ENCODE peak calls at places on chromosome 14, in six cellular contexts. T, F, K, P, U and X are unnamed samples. For H3K4me1, the result is how much of the 10 kb centered on the place peaks cover.

GRCh38 chr14:69043598-69044267 is 64.6 kb upstream of the ACTN1 start:
- DNase-seq in T (no peak), F (no peak), K (peak), P (no peak), U (no peak), X (no peak)

GRCh38 chr14:43056106-43056505 is 1449.4 kb downstream of the LRFN5 start:
- DNase-seq in T (no peak), F (no peak), K (no peak), P (no peak), U (no peak), X (no peak)

GRCh38 chr14:67618617-67619063 is 1.1 kb upstream of the ARG2 start:
- DNase-seq in T (no peak), F (peak), K (no peak), P (peak), U (no peak), X (no peak)

GRCh38 chr14:69610859-69611263 is 535 bp upstream of the SUSD6 start:
- DNase-seq in T (no peak), F (no peak), K (no peak), P (no peak), U (no peak), X (no peak)

GRCh38 chr14:61537567-61538463 is 157.5 kb upstream of the HIF1A start:
- DNase-seq in T (peak), F (peak), K (no peak), P (peak), U (no peak), X (no peak)

GRCh38 chr14:33285902-33286700 is 347.4 kb downstream of the NPAS3 start:
- DNase-seq in T (no peak), F (no peak), K (no peak), P (no peak), U (no peak), X (no peak)

GRCh38 chr14:88632512-88632911 is 69.7 kb downstream of the ZC3H14 start:
- DNase-seq in T (no peak), F (peak), K (no peak), P (no peak), U (no peak), X (no peak)

GRCh38 chr14:85333313-85333712 is 196.6 kb upstream of the FLRT2 start:
- DNase-seq in T (no peak), F (no peak), K (no peak), P (no peak), U (no peak), X (no peak)

DNA sequence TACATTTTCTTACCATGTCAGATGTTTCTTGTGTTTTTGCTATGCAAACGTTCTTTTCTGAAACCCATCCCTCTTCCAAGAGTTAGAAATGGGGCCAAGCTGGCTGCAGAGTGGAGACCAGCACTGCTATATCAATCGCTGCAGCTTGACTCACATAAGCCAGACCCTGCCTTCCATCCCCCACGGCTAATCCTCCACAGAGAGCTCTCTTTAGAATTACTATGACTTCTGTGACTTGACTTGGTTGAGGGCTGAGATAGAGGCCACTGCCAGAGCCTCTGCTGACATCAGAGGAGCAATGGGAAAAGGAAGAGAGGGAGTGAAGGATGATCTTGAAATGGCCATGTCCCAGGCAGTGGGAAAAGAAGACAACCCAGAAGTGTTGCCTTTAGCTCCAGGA is 148.0 kb downstream of the DACT1 start:
- DNase-seq in T (no peak), F (no peak), K (no peak), P (no peak), U (no peak), X (peak)
- TF ChIP-seq EP300 in T (no peak), F (no peak), K (no peak), P (no peak), U (no peak), X (no peak)

GRCh38 chr14:105898482-105899010 is 372.2 kb downstream of the TMEM121 start:
- DNase-seq in T (no peak), F (no peak), K (no peak), P (no peak), U (no peak), X (no peak)

GRCh38 chr14:105899071-105899641 is 372.8 kb downstream of the TMEM121 start:
- DNase-seq in T (no peak), F (no peak), K (no peak), P (no peak), U (no peak), X (no peak)

GRCh38 chr14:105900398-105901160 is 374.2 kb downstream of the TMEM121 start:
- DNase-seq in T (no peak), F (no peak), K (no peak), P (no peak), U (no peak), X (no peak)

GRCh38 chr14:105901226-105901625 is 374.8 kb downstream of the TMEM121 start:
- DNase-seq in T (no peak), F (no peak), K (no peak), P (no peak), U (no peak), X (no peak)

GRCh38 chr14:105899657-105900397 is 373.4 kb downstream of the TMEM121 start:
- DNase-seq in T (no peak), F (no peak), K (no peak), P (no peak), U (no peak), X (no peak)
- H3K4me1 ChIP-seq in T (under half), F (under half), K (under half), P (under half), U (under half), X (under half)

GRCh38 chr14:54681819-54682261 is 114.9 kb downstream of the SAMD4A start:
- DNase-seq in T (no peak), F (no peak), K (no peak), P (no peak), U (no peak), X (no peak)
- TF ChIP-seq EP300 in T (no peak), F (no peak), K (no peak), P (no peak), U (no peak), X (no peak)

GRCh38 chr14:22493143-22493542 is 95.9 kb downstream of the DAD1 start:
- DNase-seq in T (no peak), F (no peak), K (no peak), P (no peak), U (no peak), X (no peak)

GRCh38 chr14:22493753-22494152 is 95.3 kb downstream of the DAD1 start:
- DNase-seq in T (no peak), F (no peak), K (no peak), P (no peak), U (no peak), X (no peak)

GRCh38 chr14:22497144-22497423 is 91.9 kb downstream of the DAD1 start:
- DNase-seq in T (no peak), F (no peak), K (no peak), P (no peak), U (no peak), X (no peak)

GRCh38 chr14:22492601-22493000 is 96.4 kb downstream of the DAD1 start:
- DNase-seq in T (no peak), F (no peak), K (no peak), P (no peak), U (no peak), X (no peak)

DNA sequence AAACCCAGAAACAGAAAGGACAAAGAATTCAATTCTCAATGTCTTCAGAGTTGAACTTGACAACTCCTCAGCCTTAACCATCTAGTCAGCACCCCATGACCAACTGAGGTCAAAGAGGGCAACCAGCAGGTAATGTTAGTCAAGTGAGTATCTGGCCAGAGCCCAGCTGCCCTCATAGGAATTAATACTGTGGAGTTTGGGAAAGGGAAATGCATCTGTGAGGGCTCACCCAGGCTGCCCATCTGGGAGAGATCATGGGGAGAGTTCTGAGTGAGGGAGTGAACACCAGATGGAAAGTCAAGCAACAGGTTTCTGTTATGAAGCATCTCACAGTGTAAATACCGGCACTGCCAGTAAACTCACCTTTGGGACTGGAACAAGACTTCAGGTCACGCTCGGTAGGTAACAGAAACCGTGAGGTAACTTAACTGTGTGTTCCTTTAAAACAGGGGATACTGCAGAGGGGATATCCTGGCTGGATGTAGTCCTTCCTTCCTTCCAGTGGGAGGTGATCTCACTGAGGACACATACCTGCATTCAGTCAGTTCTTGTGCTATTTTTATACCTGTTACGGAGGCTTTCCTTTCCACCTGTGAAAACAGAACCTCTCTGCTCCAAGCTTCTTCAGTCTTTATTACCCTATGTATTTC is 94.4 kb downstream of the DAD1 start:
- DNase-seq in T (no peak), F (no peak), K (no peak), P (no peak), U (no peak), X (no peak)
- H3K4me1 ChIP-seq in T (under half), F (under half), K (under half), P (under half), U (under half), X (under half)

GRCh38 chr14:90290612-90291011 is 34.3 kb downstream of the PSMC1 start:
- DNase-seq in T (no peak), F (no peak), K (no peak), P (no peak), U (no peak), X (no peak)
- TF ChIP-seq EP300 in T (no peak), F (no peak), K (no peak), P (no peak), U (no peak), X (no peak)

GRCh38 chr14:34741840-34742239 is 27.4 kb upstream of the CFL2 start:
- DNase-seq in T (no peak), F (no peak), K (no peak), P (no peak), U (no peak), X (no peak)

GRCh38 chr14:34742509-34743115 is 28.2 kb upstream of the CFL2 start:
- DNase-seq in T (no peak), F (no peak), K (no peak), P (no peak), U (no peak), X (no peak)
- H3K4me1 ChIP-seq in T (under half), F (under half), K (under half), P (under half), U (under half), X (under half)

GRCh38 chr14:20176330-20176729 is 14.4 kb upstream of the OR11G2 start:
- DNase-seq in T (no peak), F (no peak), K (no peak), P (no peak), U (no peak), X (no peak)
- TF ChIP-seq EP300 in T (no peak), F (no peak), K (no peak), P (no peak), U (no peak), X (no peak)

DNA sequence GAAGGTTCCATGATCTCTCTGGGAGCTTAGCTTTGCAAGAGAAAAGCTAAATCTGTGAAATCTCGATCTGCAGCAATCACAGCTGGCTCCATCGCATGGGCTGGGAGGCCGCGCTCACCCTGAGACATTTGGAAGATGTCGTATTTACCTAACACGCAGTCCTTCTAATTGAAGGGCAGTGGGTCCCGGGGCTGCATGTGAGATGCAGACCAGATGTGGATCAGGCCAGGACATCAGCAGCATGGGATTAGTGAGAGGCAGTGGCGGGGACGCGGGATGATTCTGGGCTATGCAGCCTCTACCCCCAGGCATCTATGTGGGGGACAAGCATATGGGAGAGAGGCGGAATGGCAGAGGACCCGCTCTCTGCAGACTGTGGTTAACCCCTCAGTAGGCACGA is 312.4 kb upstream of the RTL1 start:
- DNase-seq in T (peak), F (no peak), K (peak), P (no peak), U (no peak), X (peak)
- H3K4me1 ChIP-seq in T (under half), F (under half), K (under half), P (under half), U (under half), X (under half)

DNA sequence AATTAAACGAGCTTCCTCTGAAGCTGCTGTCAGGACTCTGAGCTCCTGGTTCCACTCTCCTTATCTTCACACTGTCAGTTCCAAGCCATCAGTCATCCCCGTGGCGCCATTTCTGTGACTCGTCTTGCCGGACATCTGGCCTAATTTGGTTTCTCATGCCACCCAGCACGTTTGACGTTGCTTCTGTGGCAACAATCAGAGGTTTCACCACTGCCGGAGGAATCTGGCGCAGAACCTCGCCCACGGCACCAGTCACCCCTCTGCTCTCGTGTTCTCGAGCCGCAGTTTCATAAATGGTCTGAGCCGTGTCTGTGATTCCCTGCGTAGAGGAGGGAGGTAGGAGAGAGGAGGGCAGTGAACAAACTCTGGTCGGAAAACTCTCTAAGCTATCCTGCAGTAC is 29.7 kb downstream of the BDKRB1 start:
- DNase-seq in T (no peak), F (no peak), K (no peak), P (no peak), U (no peak), X (peak)
- TF ChIP-seq EP300 in T (peak), F (no peak), K (no peak), P (no peak), U (no peak), X (peak)

DNA sequence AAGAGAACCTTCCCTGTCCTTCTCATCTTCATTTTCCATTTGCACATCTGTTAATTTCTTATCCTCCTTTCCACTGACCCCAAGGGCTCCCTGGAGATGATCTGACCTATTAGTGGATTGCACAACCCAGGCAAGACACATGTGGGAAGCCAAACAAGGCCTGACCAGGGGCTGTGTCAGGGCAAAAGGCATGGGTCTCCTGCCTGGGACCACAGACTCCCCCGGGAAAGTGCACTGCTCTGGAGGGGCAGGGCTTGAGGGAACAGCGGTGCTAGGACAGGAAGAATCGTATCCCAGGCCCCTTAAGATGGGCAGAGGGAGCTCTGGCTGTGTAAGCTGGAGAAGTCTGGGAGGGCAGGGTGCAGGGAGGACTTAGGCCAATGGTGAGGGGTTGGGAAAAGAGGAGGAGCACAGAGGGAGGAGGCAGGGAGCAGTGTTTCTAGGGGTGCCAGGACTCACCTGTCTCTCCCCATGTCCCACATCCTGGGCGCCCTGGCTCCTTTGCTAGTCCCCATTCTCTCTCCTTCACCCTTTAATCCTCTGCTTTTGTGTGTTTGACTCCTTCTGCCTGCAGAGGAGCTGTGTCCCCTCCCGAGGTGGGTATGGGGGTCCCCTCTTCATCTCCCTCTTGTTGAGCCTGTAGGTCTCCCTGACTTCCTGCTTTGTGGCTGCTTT is 25.3 kb downstream of the PLEKHG3 start:
- DNase-seq in T (no peak), F (no peak), K (no peak), P (no peak), U (no peak), X (no peak)
- H3K4me1 ChIP-seq in T (under half), F (under half), K (under half), P (under half), U (under half), X (under half)